ENCODE peak calls at places on chromosomes 4 and X, in four cellular contexts. G, L, N and R are unnamed samples.

GRCh38 chr4:123986268-123986798 is 589.7 kb downstream of the SPRY1 start:
- DNase-seq in G (peak; percentile 76), L (no peak), N (no peak), R (no peak)

GRCh38 chr4:83974111-83974789 is 438.3 kb downstream of the GPAT3 start:
- DNase-seq in G (peak; percentile 15), L (no peak), N (no peak), R (no peak)

GRCh38 chr4:38583102-38583501 is 80.9 kb upstream of the KLF3 start:
- DNase-seq in G (no peak), L (no peak), N (no peak), R (no peak)

GRCh38 chr4:1879491-1879890 is 8.3 kb downstream of the NSD2 start:
- DNase-seq in G (no peak), L (no peak), N (no peak), R (no peak)

GRCh38 chr4:153919667-153920066 is 130.8 kb upstream of the SFRP2 start:
- DNase-seq in G (no peak), L (no peak), N (no peak), R (no peak)

GRCh38 chr4:62457356-62457755 is 1257.2 kb downstream of the ADGRL3 start:
- DNase-seq in G (no peak), L (no peak), N (no peak), R (no peak)

GRCh38 chrX:115525486-115525885 is 35.5 kb upstream of the PLS3 start:
- DNase-seq in G (no peak), L (no peak), N (no peak), R (no peak)

GRCh38 chr4:101885574-101885973 is 95.0 kb downstream of the BANK1 start:
- DNase-seq in G (no peak), L (no peak), N (no peak), R (no peak)